ENCODE peak calls at places on chromosomes 1 and 21, in seven cellular contexts. N is A549, D is esophagus squamous epithelium, R is esophagus muscularis mucosa, Z is body of pancreas, P is thyroid gland, A is IMR-90. Y is an unnamed sample.

GRCh38 chr1:43968348-43968948 is 1.4 kb upstream of the DPH2 start:
- DNase-seq in N (no peak), D (no peak), R (no peak), Z (no peak), P (no peak), A (no peak), Y (no peak)

GRCh38 chr1:6435547-6435946 is 11.0 kb downstream of the ESPN start:
- DNase-seq in N (no peak), D (no peak), R (no peak), Z (no peak), P (no peak), A (no peak), Y (no peak)

GRCh38 chr1:229972600-229973296 is 94.3 kb upstream of the GALNT2 start:
- DNase-seq in N (peak; percentile 12), D (no peak), R (peak; percentile 72), Z (no peak), P (no peak), A (no peak), Y (no peak)

GRCh38 chr1:159675046-159675445 is 39.3 kb downstream of the CRP start:
- DNase-seq in N (no peak), D (no peak), R (no peak), Z (no peak), P (no peak), A (no peak), Y (no peak)

GRCh38 chr1:186499571-186499970 is 38.7 kb upstream of the PDC start:
- DNase-seq in N (no peak), D (no peak), R (no peak), Z (no peak), P (no peak), A (no peak), Y (no peak)

GRCh38 chr21:37017951-37018679 is 11.6 kb downstream of the RIPPLY3 start:
- DNase-seq in N (no peak), D (no peak), R (no peak), Z (no peak), P (no peak), A (no peak), Y (no peak)

GRCh38 chr1:172638885-172639831 is 19.7 kb upstream of the FASLG start:
- DNase-seq in N (peak; percentile 40), D (no peak), R (no peak), Z (no peak), P (no peak), A (peak; percentile 99), Y (no peak)

GRCh38 chr1:172851077-172851476 is 192.2 kb downstream of the FASLG start:
- DNase-seq in N (no peak), D (no peak), R (no peak), Z (no peak), P (no peak), A (no peak), Y (no peak)

GRCh38 chr1:47252369-47252768 is 20.3 kb upstream of the TAL1 start:
- DNase-seq in N (no peak), D (no peak), R (no peak), Z (no peak), P (no peak), A (no peak), Y (no peak)

GRCh38 chr1:155934933-155935590 is 849 bp upstream of the KHDC4 start:
- DNase-seq in N (no peak), D (no peak), R (no peak), Z (no peak), P (peak; percentile 89), A (no peak), Y (no peak)

GRCh38 chr1:63453232-63453631 is 69.8 kb downstream of the ITGB3BP start:
- DNase-seq in N (no peak), D (no peak), R (no peak), Z (no peak), P (no peak), A (no peak), Y (no peak)

GRCh38 chr1:225883616-225884265 is 1.6 kb upstream of the TMEM63A start:
- DNase-seq in N (no peak), D (no peak), R (no peak), Z (no peak), P (no peak), A (no peak), Y (no peak)

GRCh38 chr1:1613509-1614082 is 1.7 kb upstream of the MIB2 start:
- DNase-seq in N (no peak), D (no peak), R (no peak), Z (no peak), P (no peak), A (no peak), Y (no peak)

GRCh38 chr1:161044908-161045748 is 649 bp downstream of the USF1 start:
- DNase-seq in N (peak; percentile 55), D (no peak), R (no peak), Z (peak; percentile 68), P (peak; percentile 75), A (peak; percentile 58), Y (peak; percentile 49)

GRCh38 chr1:202245391-202245790 is 51.8 kb downstream of the LGR6 start:
- DNase-seq in N (no peak), D (no peak), R (no peak), Z (no peak), P (no peak), A (no peak), Y (no peak)

GRCh38 chr1:115052454-115053083 is 22.9 kb downstream of the TSHB start:
- DNase-seq in N (peak; percentile 49), D (no peak), R (no peak), Z (peak; percentile 70), P (peak; percentile 73), A (peak; percentile 33), Y (peak; percentile 56)

GRCh38 chr1:180165509-180166435 is 11.1 kb downstream of the QSOX1 start:
- DNase-seq in N (no peak), D (no peak), R (no peak), Z (no peak), P (no peak), A (no peak), Y (no peak)

GRCh38 chr21:29238052-29238966 is 60.4 kb upstream of the BACH1 start:
- DNase-seq in N (no peak), D (no peak), R (no peak), Z (no peak), P (no peak), A (peak; percentile 54), Y (no peak)

GRCh38 chr1:228490120-228491078 is 3.2 kb downstream of the RNF187 start:
- DNase-seq in N (peak; percentile 26), D (no peak), R (no peak), Z (no peak), P (peak; percentile 79), A (peak; percentile 53), Y (peak; percentile 19)

GRCh38 chr1:36119451-36119850 is 5.6 kb downstream of the COL8A2 start:
- DNase-seq in N (no peak), D (no peak), R (no peak), Z (no peak), P (no peak), A (no peak), Y (no peak)

GRCh38 chr1:205237526-205238484 is 10.1 kb downstream of the TMCC2 start:
- DNase-seq in N (no peak), D (no peak), R (no peak), Z (no peak), P (no peak), A (no peak), Y (no peak)

GRCh38 chr1:231899046-231899445 is 272.5 kb downstream of the DISC1 start:
- DNase-seq in N (no peak), D (no peak), R (no peak), Z (no peak), P (no peak), A (no peak), Y (no peak)

GRCh38 chr1:204476563-204476962 is 18.0 kb downstream of the PIK3C2B start:
- DNase-seq in N (no peak), D (no peak), R (no peak), Z (no peak), P (no peak), A (no peak), Y (no peak)

GRCh38 chr1:9817734-9818133 is 6.0 kb downstream of the CLSTN1 start:
- DNase-seq in N (no peak), D (no peak), R (no peak), Z (no peak), P (no peak), A (no peak), Y (no peak)

GRCh38 chr1:2468041-2468472 is 8.0 kb upstream of the PLCH2 start:
- DNase-seq in N (no peak), D (no peak), R (no peak), Z (no peak), P (peak; percentile 38), A (peak; percentile 34), Y (no peak)

GRCh38 chr1:212792396-212792908 is 758 bp downstream of the TATDN3 start:
- DNase-seq in N (no peak), D (no peak), R (no peak), Z (no peak), P (no peak), A (no peak), Y (no peak)

GRCh38 chr1:66370462-66370907 is 163.5 kb upstream of the SGIP1 start:
- DNase-seq in N (no peak), D (no peak), R (no peak), Z (no peak), P (no peak), A (no peak), Y (no peak)

GRCh38 chr1:154583691-154584212 is 16.2 kb downstream of the CHRNB2 start:
- DNase-seq in N (no peak), D (no peak), R (no peak), Z (no peak), P (no peak), A (peak; percentile 58), Y (no peak)
- H3K27ac ChIP-seq in N (no peak overlapping the region), D (no peak overlapping the region), R (no peak overlapping the region), Z (no peak overlapping the region), P (no peak overlapping the region), A (no peak overlapping the region), Y (no peak overlapping the region)

DNA sequence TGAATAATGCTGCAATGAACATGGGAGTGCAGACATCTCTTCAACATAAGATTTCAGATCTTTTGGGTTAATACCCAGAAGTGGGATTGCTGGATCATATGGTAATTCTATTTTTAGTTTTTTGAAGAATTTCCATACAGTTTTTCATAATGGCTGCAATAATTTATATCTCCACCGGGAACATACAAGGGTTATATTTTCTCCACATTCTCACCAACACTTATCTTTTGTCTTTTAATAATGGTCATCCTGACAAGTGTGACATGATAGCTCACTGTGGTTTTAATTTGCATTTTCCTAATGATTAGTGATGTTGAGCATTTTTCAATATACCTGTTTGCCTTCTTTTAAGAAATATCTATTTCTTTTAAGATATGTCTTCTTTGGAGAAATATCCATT is 44.5 kb upstream of the WARS2 start:
- DNase-seq in N (no peak), D (no peak), R (no peak), Z (no peak), P (no peak), A (no peak), Y (no peak)
- TF ChIP-seq POLR2A in N (no peak), D (no peak), R (no peak), Z (no peak), P (no peak), A (no peak), Y (no peak)

DNA sequence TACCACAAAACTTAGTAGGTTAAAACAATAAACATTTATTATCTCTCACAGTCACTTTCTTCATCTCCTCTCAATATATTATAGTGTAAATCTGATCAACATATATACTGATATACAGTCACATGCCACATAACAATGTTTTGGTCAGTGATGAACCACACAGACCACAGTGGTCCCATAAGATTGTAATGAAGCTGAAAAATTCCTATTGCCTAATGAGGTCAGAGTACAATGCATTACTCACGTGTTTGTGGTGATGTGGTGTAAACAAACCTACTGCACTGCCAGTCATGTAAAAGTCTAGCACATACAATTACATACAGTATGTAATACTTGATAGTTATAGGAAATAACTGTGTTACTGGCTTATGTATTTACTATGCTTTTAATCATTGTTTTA is 30.1 kb downstream of the OLFML3 start:
- DNase-seq in N (no peak), D (no peak), R (no peak), Z (no peak), P (no peak), A (peak; percentile 52), Y (no peak)
- H3K27ac ChIP-seq in N (no peak overlapping the region), D (no peak overlapping the region), R (no peak overlapping the region), Z (no peak overlapping the region), P (no peak overlapping the region), A (no peak overlapping the region), Y (no peak overlapping the region)

GRCh38 chr1:7527733-7528045 is 243.4 kb upstream of the VAMP3 start:
- DNase-seq in N (no peak), D (no peak), R (no peak), Z (no peak), P (no peak), A (no peak), Y (no peak)
- TF ChIP-seq POLR2A in N (no peak), D (no peak), R (no peak), Z (no peak), P (no peak), A (no peak), Y (no peak)